ENCODE peak calls at places on chromosomes 4 and X, in four cellular contexts. N is mesenchymal stem cell; O is body of pancreas; W is effector memory CD4-positive, alpha-beta T cell. C is an unnamed sample. For H3K4me1 and H3K27me3, the result is how much of the 10 kb centered on the place peaks cover.

GRCh38 chrX:14351889-14352288 is 177.4 kb upstream of the GLRA2 start:
- DNase-seq in N (no peak), O (no peak), W (no peak), C (no peak)

GRCh38 chrX:132023896-132024386 is 839 bp downstream of the STK26 start:
- DNase-seq in N (peak), O (no peak), W (peak), C (peak)

GRCh38 chr4:98557497-98557896 is 100.9 kb downstream of the TSPAN5 start:
- DNase-seq in N (peak), O (no peak), W (no peak), C (no peak)

GRCh38 chr4:183142566-183143545 is 43.8 kb downstream of the WWC2 start:
- DNase-seq in N (peak), O (peak), W (no peak), C (no peak)

GRCh38 chrX:12315526-12315925 is 177.3 kb downstream of the FRMPD4 start:
- DNase-seq in N (no peak), O (no peak), W (no peak), C (no peak)

GRCh38 chrX:53795583-53795982 is 109.1 kb upstream of the HUWE1 start:
- DNase-seq in N (peak), O (no peak), W (no peak), C (no peak)

GRCh38 chr4:15651682-15652081 is 3.5 kb downstream of the FBXL5 start:
- DNase-seq in N (no peak), O (no peak), W (no peak), C (peak)

GRCh38 chr4:174210354-174210753 is 73.1 kb downstream of the FBXO8 start:
- DNase-seq in N (no peak), O (no peak), W (no peak), C (no peak)

GRCh38 chrX:96791559-96791958 is 92.1 kb upstream of the RPA4 start:
- DNase-seq in N (no peak), O (no peak), W (no peak), C (no peak)

GRCh38 chr4:898123-898522 is 34.0 kb downstream of the GAK start:
- DNase-seq in N (no peak), O (no peak), W (no peak), C (no peak)

GRCh38 chr4:111937368-111937767 is 207.9 kb upstream of the FAM241A start:
- DNase-seq in N (peak), O (no peak), W (no peak), C (no peak)

GRCh38 chr4:10582059-10582686 is 102.4 kb downstream of the CLNK start:
- DNase-seq in N (peak), O (peak), W (no peak), C (no peak)

GRCh38 chrX:23742174-23742692 is 843 bp downstream of the ACOT9 start:
- DNase-seq in N (peak), O (peak), W (no peak), C (peak)

GRCh38 chr4:93710101-93710846 is 118.3 kb upstream of the ATOH1 start:
- DNase-seq in N (no peak), O (no peak), W (no peak), C (no peak)

GRCh38 chrX:78997870-78998558 is 52.8 kb downstream of the P2RY10 start:
- DNase-seq in N (no peak), O (no peak), W (no peak), C (peak)

GRCh38 chr4:55184600-55185523 is 59.5 kb upstream of the KDR start:
- DNase-seq in N (peak), O (peak), W (no peak), C (no peak)

GRCh38 chr4:142314686-142315085 is 531.4 kb downstream of the INPP4B start:
- DNase-seq in N (no peak), O (peak), W (no peak), C (no peak)

GRCh38 chr4:155676430-155676825 is 9.8 kb downstream of the GUCY1A1 start:
- DNase-seq in N (peak), O (no peak), W (no peak), C (no peak)
- H3K27ac ChIP-seq in N (no peak), O (peak), W (no peak), C (no peak)

GRCh38 chr4:76589872-76590846 is 155.1 kb downstream of the SHROOM3 start:
- DNase-seq in N (peak), O (peak), W (no peak), C (no peak)

GRCh38 chr4:76591992-76592391 is 157.0 kb downstream of the SHROOM3 start:
- DNase-seq in N (no peak), O (no peak), W (no peak), C (no peak)

GRCh38 chr4:76590847-76591281 is 155.8 kb downstream of the SHROOM3 start:
- DNase-seq in N (no peak), O (no peak), W (no peak), C (no peak)

GRCh38 chr4:76588268-76588667 is 153.2 kb downstream of the SHROOM3 start:
- DNase-seq in N (no peak), O (no peak), W (no peak), C (no peak)

DNA sequence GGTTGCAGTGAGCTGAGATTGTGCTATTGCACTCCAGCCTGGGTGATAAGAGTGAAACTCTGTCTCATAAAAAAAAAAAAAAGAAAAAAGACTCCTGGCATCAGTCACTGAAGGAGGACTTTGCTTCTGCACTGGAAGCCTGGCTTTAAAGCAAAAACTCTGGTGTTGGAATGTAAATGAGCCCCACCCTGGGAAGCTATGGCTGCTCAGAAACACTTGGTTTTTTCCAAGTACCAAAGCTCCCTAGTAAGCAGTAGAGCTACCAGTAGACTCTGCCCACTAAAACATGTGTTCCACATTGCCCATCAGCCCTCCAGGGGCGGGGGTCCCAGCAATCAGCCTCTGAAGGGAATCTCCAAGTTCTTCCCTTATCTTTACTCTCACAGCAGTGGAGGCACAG is 154.4 kb downstream of the SHROOM3 start:
- DNase-seq in N (peak), O (peak), W (no peak), C (no peak)
- H3K4me1 ChIP-seq in N (under half), O (under half), W (under half), C (under half)

DNA sequence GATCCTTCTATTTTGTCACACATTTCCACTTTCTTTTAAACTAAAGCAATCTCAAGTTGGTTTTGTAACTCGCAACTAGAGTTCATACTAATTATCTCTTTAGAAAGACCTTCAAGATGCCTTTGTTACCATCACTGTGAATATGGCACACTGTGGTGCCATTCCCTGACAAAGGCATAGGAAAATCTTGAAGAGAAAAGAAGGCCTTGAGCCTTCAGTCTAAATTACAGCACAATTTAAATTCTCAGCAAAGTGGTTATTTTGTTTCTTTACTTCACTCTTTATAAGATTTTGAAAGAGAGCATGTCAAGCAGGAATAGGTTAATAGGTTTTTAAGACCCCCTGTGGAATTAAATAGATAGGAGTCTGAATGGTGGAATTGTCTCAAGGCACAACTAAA is 89.0 kb upstream of the BANK1 start:
- DNase-seq in N (no peak), O (no peak), W (no peak), C (no peak)
- H3K27me3 ChIP-seq in N (under half), O (under half), W (under half), C (under half)

GRCh38 chr4:4694812-4695211 is 153.0 kb upstream of the STX18 start:
- DNase-seq in N (no peak), O (no peak), W (no peak), C (no peak)

GRCh38 chr4:4693755-4694295 is 152.0 kb upstream of the STX18 start:
- DNase-seq in N (no peak), O (no peak), W (no peak), C (no peak)

GRCh38 chr4:4694296-4694772 is 152.5 kb upstream of the STX18 start:
- DNase-seq in N (peak), O (peak), W (no peak), C (no peak)

GRCh38 chr4:4695497-4695896 is 153.6 kb upstream of the STX18 start:
- DNase-seq in N (no peak), O (no peak), W (no peak), C (no peak)

DNA sequence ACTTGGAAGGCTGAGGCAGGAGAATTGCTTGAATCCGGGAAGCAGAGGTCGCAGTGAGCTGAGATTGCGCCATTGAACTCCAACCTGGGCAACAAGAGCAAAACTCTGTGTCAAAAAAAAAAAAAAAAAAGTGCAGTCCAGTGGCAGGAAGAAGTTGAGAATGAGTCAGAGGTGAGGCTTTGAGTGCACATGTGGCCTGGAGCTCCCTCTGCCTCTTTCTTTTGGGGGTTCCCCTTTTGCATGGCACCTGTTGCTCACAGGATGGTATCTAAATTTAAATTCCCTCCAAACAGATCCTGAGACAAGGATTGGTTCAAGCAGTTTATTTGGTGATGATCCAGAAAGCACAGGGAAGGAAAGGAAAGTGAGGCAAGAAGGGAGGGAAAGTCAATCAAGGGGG is 151.4 kb upstream of the STX18 start:
- DNase-seq in N (peak), O (no peak), W (no peak), C (no peak)
- H3K27ac ChIP-seq in N (no peak), O (no peak), W (no peak), C (no peak)

GRCh38 chr4:184283659-184284335 is 66.1 kb upstream of the ENPP6 start:
- DNase-seq in N (no peak), O (no peak), W (no peak), C (no peak)
- H3K4me1 ChIP-seq in N (under half), O (under half), W (under half), C (under half)

DNA sequence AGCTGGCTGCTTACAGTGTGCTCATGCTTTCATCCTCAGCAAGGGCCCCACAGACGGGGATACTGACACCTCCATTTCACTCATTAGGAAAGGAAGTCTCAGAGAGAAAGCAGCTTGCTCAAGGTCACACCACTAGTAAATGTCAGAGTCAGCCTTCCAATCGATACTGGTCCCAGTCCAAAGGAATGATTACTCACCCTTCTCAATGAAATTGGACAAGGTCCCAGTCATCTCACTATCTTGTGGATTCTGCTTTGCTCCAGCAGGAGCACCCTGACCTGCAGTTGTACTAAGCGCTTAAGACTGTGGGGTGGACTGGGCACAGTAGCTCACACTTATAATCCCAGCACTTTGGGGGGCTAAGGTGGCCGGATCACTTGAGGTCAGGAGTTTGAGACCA is 132.2 kb upstream of the SLC34A2 start:
- DNase-seq in N (no peak), O (peak), W (no peak), C (no peak)
- H3K27me3 ChIP-seq in N (under half), O (under half), W (under half), C (under half)

DNA sequence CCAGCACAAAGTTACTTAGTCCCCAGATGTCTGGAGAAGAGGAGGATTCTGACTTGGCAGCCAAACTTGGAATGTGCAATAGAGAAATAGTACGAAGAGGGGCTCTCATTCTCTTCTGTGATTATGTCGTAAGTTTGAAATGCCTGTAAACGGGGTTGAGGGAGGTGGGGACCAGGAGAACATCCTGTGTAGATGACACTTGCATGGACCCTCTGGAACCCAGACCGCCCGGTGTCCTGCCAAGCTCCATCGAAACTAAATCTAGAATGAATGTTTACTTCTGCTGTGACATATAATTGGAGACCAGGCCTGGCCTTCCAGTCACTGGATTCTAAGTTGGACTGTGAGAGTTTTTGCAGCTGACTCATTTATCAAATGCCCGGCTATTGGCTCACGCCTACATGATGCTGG is 44.9 kb upstream of the MSANTD1 start:
- DNase-seq in N (peak), O (peak), W (no peak), C (no peak)
- H3K27ac ChIP-seq in N (no peak), O (peak), W (no peak), C (no peak)

C was measured in CD8-positive, alpha-beta memory T cell.